ENCODE peak calls at places on chromosome 17, in five cellular contexts. Q, G, D, S and X are unnamed samples.

GRCh38 chr17:44203731-44204452 is 4.2 kb upstream of the ATXN7L3 start:
- DNase-seq in Q (no peak), G (peak), D (no peak), S (peak), X (no peak)

GRCh38 chr17:48121921-48122650 is 14.5 kb downstream of the SNX11 start:
- DNase-seq in Q (no peak), G (no peak), D (no peak), S (no peak), X (no peak)

GRCh38 chr17:44925731-44926697 is 10.7 kb upstream of the GFAP start:
- DNase-seq in Q (no peak), G (no peak), D (no peak), S (no peak), X (peak)

GRCh38 chr17:44043326-44043725 is 23.1 kb downstream of the LSM12 start:
- DNase-seq in Q (no peak), G (no peak), D (no peak), S (no peak), X (no peak)

GRCh38 chr17:66612993-66613392 is 221.9 kb upstream of the CACNG5 start:
- DNase-seq in Q (no peak), G (no peak), D (no peak), S (no peak), X (no peak)

GRCh38 chr17:81667754-81668153 is 1.2 kb downstream of the CCDC137 start:
- DNase-seq in Q (no peak), G (no peak), D (no peak), S (no peak), X (no peak)

GRCh38 chr17:50935201-50936124 is 69.3 kb upstream of the TOB1 start:
- DNase-seq in Q (no peak), G (no peak), D (no peak), S (no peak), X (peak)

GRCh38 chr17:66602659-66603363 is 232.1 kb upstream of the CACNG5 start:
- DNase-seq in Q (no peak), G (no peak), D (no peak), S (no peak), X (no peak)

GRCh38 chr17:29826045-29826692 is 103.9 kb downstream of the SSH2 start:
- DNase-seq in Q (no peak), G (no peak), D (no peak), S (no peak), X (no peak)

GRCh38 chr17:65103431-65103830 is 33.7 kb upstream of the RGS9 start:
- DNase-seq in Q (no peak), G (no peak), D (no peak), S (no peak), X (no peak)

GRCh38 chr17:82804442-82805191 is 35.2 kb downstream of the ZNF750 start:
- DNase-seq in Q (no peak), G (no peak), D (no peak), S (no peak), X (peak)

GRCh38 chr17:28193241-28193640 is 125.8 kb upstream of the TMEM97 start:
- DNase-seq in Q (no peak), G (no peak), D (no peak), S (no peak), X (no peak)

GRCh38 chr17:38925263-38925995 is at the start of gene LASP1NB:
- DNase-seq in Q (no peak), G (no peak), D (no peak), S (peak), X (no peak)

GRCh38 chr17:3980381-3980975 is 16.2 kb upstream of the ATP2A3 start:
- DNase-seq in Q (no peak), G (no peak), D (no peak), S (no peak), X (no peak)

GRCh38 chr17:74454197-74455024 is 12.0 kb upstream of the CD300A start:
- DNase-seq in Q (peak), G (peak), D (no peak), S (peak), X (peak)

GRCh38 chr17:42429726-42430464 is 6.8 kb upstream of the CAVIN1 start:
- DNase-seq in Q (no peak), G (no peak), D (no peak), S (no peak), X (no peak)

GRCh38 chr17:57852955-57853328 is 3.1 kb upstream of the MRPS23 start:
- DNase-seq in Q (no peak), G (no peak), D (no peak), S (no peak), X (no peak)

GRCh38 chr17:50495217-50495823 is 12.9 kb upstream of the MYCBPAP start:
- DNase-seq in Q (no peak), G (no peak), D (no peak), S (no peak), X (no peak)

GRCh38 chr17:42407289-42407836 is 15.7 kb downstream of the CAVIN1 start:
- DNase-seq in Q (peak), G (peak), D (peak), S (peak), X (no peak)

GRCh38 chr17:73506470-73507435 is 137.5 kb downstream of the SDK2 start:
- DNase-seq in Q (no peak), G (no peak), D (no peak), S (no peak), X (no peak)

GRCh38 chr17:49964539-49965521 is 4.2 kb upstream of the DLX4 start:
- DNase-seq in Q (no peak), G (no peak), D (no peak), S (no peak), X (peak)

GRCh38 chr17:56735842-56736241 is 97.9 kb downstream of the C17orf67 start:
- DNase-seq in Q (no peak), G (no peak), D (no peak), S (no peak), X (no peak)

GRCh38 chr17:68096111-68096510 is 60.6 kb downstream of the KPNA2 start:
- DNase-seq in Q (no peak), G (no peak), D (no peak), S (no peak), X (no peak)

GRCh38 chr17:29149431-29150064 is 30.6 kb downstream of the MYO18A start:
- DNase-seq in Q (no peak), G (peak), D (no peak), S (no peak), X (no peak)

GRCh38 chr17:82588266-82589175 is 59.7 kb downstream of the WDR45B start:
- DNase-seq in Q (no peak), G (no peak), D (no peak), S (no peak), X (no peak)

GRCh38 chr17:10968007-10968406 is 130.1 kb upstream of the PIRT start:
- DNase-seq in Q (no peak), G (no peak), D (no peak), S (no peak), X (no peak)

GRCh38 chr17:17206913-17207368 is 808 bp upstream of the PLD6 start:
- DNase-seq in Q (no peak), G (no peak), D (no peak), S (no peak), X (no peak)

GRCh38 chr17:47276868-47277267 is 23.2 kb downstream of the ITGB3 start:
- DNase-seq in Q (no peak), G (no peak), D (no peak), S (no peak), X (peak)